ENCODE peak calls at places on chromosomes 13 and 19, in six cellular contexts. H is testis, Z is mammary epithelial cell, S is DND-41, B is cardiac fibroblast, P is kidney epithelial cell. R is an unnamed sample.

GRCh38 chr19:35533822-35534521 is 716 bp downstream of the GAPDHS start:
- DNase-seq in B (peak; percentile 65), Z (no peak), H (peak; percentile 45), S (no peak), P (no peak), R (no peak)

GRCh38 chr13:20402881-20403280 is 122.8 kb downstream of the CRYL1 start:
- DNase-seq in H (no peak), P (no peak), Z (no peak), B (no peak), S (no peak), R (no peak)

GRCh38 chr19:30783212-30783611 is 411.0 kb downstream of the ZNF536 start:
- DNase-seq in S (no peak), B (no peak), Z (no peak), H (no peak), P (no peak), R (no peak)

GRCh38 chr19:57850553-57851017 is 926 bp downstream of the ZNF587 start:
- DNase-seq in S (peak; percentile 16), H (no peak), Z (peak; percentile 78), B (peak; percentile 27), P (peak; percentile 63), R (peak; percentile 85)

GRCh38 chr13:96053003-96053703 is at the start of gene UGGT2:
- DNase-seq in Z (peak; percentile 90), S (no peak), H (peak; percentile 96), P (peak; percentile 80), B (peak; percentile 97), R (peak; percentile 85)

GRCh38 chr19:29682236-29682895 is 17.1 kb downstream of the PLEKHF1 start:
- DNase-seq in B (no peak), S (no peak), Z (no peak), H (no peak), P (no peak), R (no peak)

GRCh38 chr13:109773276-109773675 is 13.1 kb downstream of the IRS2 start:
- DNase-seq in Z (peak; percentile 38), S (no peak), P (no peak), H (peak; percentile 75), B (no peak), R (peak; percentile 67)

GRCh38 chr13:93036380-93036779 is 190.2 kb upstream of the GPC6 start:
- DNase-seq in Z (no peak), H (no peak), S (no peak), B (no peak), P (no peak), R (no peak)

GRCh38 chr19:46716672-46717033 is 261 bp downstream of the PRKD2 start:
- DNase-seq in Z (no peak), B (no peak), P (no peak), S (no peak), H (no peak), R (no peak)

GRCh38 chr13:85650613-85651012 is 148.6 kb downstream of the SLITRK6 start:
- DNase-seq in P (no peak), H (no peak), B (no peak), S (no peak), Z (peak; percentile 48), R (peak; percentile 22)

GRCh38 chr19:55149078-55150003 is at the start of gene TNNT1:
- DNase-seq in P (no peak), B (no peak), Z (no peak), S (no peak), H (no peak), R (no peak)

GRCh38 chr19:4831351-4832340 is at the start of gene TICAM1:
- DNase-seq in H (peak; percentile 64), S (peak; percentile 66), Z (peak; percentile 91), B (peak; percentile 65), P (no peak), R (peak; percentile 75)

GRCh38 chr13:53357582-53357981 is 329.0 kb downstream of the OLFM4 start:
- DNase-seq in S (no peak), B (no peak), H (no peak), P (no peak), Z (no peak), R (no peak)

GRCh38 chr13:66915596-66916185 is 314.4 kb downstream of the PCDH9 start:
- DNase-seq in P (no peak), S (peak; percentile 26), H (no peak), Z (peak; percentile 39), B (peak; percentile 39), R (peak; percentile 75)

GRCh38 chr13:112172641-112173171 is 105.8 kb downstream of the SOX1 start:
- DNase-seq in P (no peak), H (no peak), Z (no peak), B (no peak), S (no peak), R (no peak)

GRCh38 chr19:9793051-9793591 is 24.6 kb upstream of the ZNF846 start:
- DNase-seq in Z (peak; percentile 36), H (peak; percentile 65), P (no peak), S (peak; percentile 80), B (peak; percentile 64), R (peak; percentile 28)

GRCh38 chr13:48159436-48160225 is 64.7 kb upstream of the MED4 start:
- DNase-seq in H (no peak), B (no peak), S (no peak), Z (peak; percentile 69), P (peak; percentile 45), R (peak; percentile 83)

GRCh38 chr19:30719991-30720329 is 347.8 kb downstream of the ZNF536 start:
- DNase-seq in B (no peak), H (peak; percentile 19), P (no peak), Z (peak; percentile 29), S (no peak), R (no peak)

GRCh38 chr19:18282788-18283141 is 1.3 kb upstream of the JUND start:
- DNase-seq in S (peak; percentile 26), Z (no peak), B (no peak), P (no peak), H (no peak), R (no peak)

GRCh38 chr13:66617786-66618185 is 612.4 kb downstream of the PCDH9 start:
- DNase-seq in B (no peak), P (no peak), H (no peak), Z (no peak), S (no peak), R (no peak)

GRCh38 chr13:26186995-26187394 is 35.1 kb downstream of the RNF6 start:
- DNase-seq in P (no peak), Z (no peak), B (no peak), H (no peak), S (no peak), R (no peak)

DNA sequence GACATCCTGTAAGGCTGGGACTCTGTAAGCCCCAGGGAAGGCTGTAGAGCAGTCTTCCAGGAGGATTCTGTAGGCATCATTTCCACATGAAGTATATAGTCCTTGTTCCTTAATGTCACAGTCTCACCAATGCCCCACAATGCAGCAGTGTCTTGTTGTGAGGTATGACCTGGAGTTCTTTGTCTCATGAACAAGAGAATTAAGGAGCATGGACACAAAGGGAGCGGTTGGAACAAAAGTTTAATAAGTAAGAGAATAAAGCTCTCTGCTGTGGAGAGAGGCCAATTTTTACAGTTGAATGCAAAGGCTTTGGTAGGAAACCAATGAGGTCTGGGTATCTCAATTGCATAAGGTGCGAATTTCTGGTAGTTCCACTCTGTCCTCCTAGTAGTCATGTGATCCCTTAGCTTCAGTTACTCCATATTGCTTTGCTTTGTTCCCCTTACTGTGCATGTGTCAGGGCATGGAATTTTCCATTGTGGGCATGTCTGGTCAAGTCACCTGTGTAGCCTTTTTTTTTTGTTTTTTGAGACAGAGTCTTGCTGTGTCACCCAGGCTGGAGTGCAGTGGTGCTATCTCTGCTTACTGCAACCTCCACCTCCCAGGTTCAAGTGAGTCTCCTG is 124.3 kb upstream of the TMTC4 start:
- DNase-seq in B (no peak), S (no peak), H (no peak), P (no peak), Z (peak; percentile 21), R (peak; percentile 46)
- TF ChIP-seq CTCF in B (no peak), S (no peak), H (no peak), P (no peak), Z (no peak), R (no peak)

GRCh38 chr19:13057147-13057572 is 45.5 kb downstream of the LYL1 start:
- DNase-seq in B (no peak), P (no peak), Z (no peak), H (no peak), S (no peak), R (no peak)

GRCh38 chr19:13057744-13058143 is 44.9 kb downstream of the LYL1 start:
- DNase-seq in S (no peak), Z (no peak), P (no peak), B (peak; percentile 52), H (no peak), R (no peak)

GRCh38 chr19:13054605-13055212 is 47.9 kb downstream of the LYL1 start:
- DNase-seq in Z (no peak), H (peak; percentile 86), B (no peak), P (no peak), S (no peak), R (no peak)

GRCh38 chr19:13055213-13056051 is 47.2 kb downstream of the LYL1 start:
- DNase-seq in B (peak; percentile 98), S (no peak), H (peak; percentile 88), P (no peak), Z (peak; percentile 51), R (no peak)

DNA sequence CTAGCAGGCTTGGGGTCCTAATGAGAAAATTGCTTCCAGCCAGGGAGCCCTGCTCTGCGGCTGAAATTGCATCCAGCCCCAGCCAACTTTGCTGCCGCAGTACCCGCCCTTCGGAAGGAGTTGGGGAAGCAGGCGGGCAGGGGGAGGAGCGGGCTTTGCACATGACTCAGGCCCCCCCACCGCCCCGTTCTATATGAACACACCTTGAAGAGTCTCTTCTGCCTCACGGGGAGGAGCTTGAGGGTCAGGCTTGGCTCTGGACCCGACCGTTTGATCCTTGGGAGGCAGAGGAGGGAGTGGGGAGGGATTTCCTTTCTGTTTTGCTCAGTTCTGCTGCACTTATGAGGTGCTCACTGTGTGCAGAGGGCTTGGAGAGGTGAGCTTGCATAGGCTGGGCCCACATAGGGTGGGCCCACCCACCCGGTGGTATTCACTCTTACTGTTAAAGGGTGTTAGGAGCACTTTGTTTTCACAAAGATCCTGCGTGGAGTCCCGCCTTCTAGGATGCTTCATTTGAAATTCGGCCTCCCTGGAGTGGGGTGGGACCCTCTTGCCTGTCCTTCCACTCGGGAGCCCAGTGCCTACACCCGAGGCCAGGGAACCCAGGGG is 46.5 kb downstream of the LYL1 start:
- DNase-seq in H (peak; percentile 65), S (no peak), P (no peak), B (peak; percentile 83), Z (peak; percentile 90), R (peak; percentile 71)
- H3K4me3 ChIP-seq in H (no peak overlapping the region), S (no peak overlapping the region), P (no peak overlapping the region), B (no peak overlapping the region), Z (peak overlapping the region; percentile 12), R (no peak overlapping the region)

GRCh38 chr19:16970821-16971220 is 55.8 kb downstream of the CPAMD8 start:
- DNase-seq in B (no peak), S (no peak), H (no peak), Z (no peak), P (no peak), R (no peak)

DNA sequence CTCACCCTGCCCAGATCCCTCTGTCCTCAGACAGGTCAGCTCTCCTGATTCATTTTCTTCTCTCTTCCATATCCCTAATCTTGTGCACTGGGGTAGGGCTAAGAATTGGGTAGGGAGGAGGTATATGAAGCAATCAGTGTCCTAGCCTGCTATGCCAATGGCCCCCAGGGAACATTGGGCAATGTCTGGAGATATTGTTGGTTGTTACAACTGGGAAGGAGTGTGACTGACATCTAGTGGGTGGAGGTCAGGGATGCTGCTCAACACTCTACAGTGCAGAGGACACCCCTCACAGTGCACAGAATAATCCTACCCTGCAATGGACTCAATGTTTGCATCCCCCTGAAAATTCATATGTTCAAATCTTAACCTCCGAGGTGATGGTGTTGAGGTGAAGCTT is 57.5 kb downstream of the CPAMD8 start:
- DNase-seq in Z (peak; percentile 45), S (no peak), B (peak; percentile 49), P (no peak), H (no peak), R (peak; percentile 55)
- TF ChIP-seq CTCF in Z (peak; percentile 46), S (peak; percentile 41), B (peak; percentile 44), P (no peak), H (no peak), R (peak; percentile 59)

GRCh38 chr13:41064493-41064892 is 3.2 kb downstream of the WBP4 start:
- DNase-seq in S (no peak), B (peak; percentile 65), P (no peak), H (no peak), Z (peak; percentile 15), R (peak; percentile 38)
- H3K4me3 ChIP-seq in S (no peak overlapping the region), B (no peak overlapping the region), P (no peak overlapping the region), H (no peak overlapping the region), Z (no peak overlapping the region), R (no peak overlapping the region)

R was measured in bronchial epithelial cell.